ENCODE peak calls at places on chromosomes 6 and 20, in six cellular contexts. G is H1, A is SK-N-SH, S is HepG2, P is K562, L is GM12878. N is an unnamed sample.

GRCh38 chr6:29749668-29750067 is 26.4 kb downstream of the HLA-F start:
- DNase-seq in G (no peak), A (no peak), S (no peak), P (no peak), L (no peak), N (no peak)

GRCh38 chr20:45341939-45342862 is 6.0 kb downstream of the SDC4 start:
- DNase-seq in G (peak), A (peak), S (peak), P (peak), L (no peak), N (no peak)

GRCh38 chr6:404685-405423 is 13.3 kb downstream of the IRF4 start:
- DNase-seq in G (no peak), A (no peak), S (no peak), P (no peak), L (no peak), N (no peak)

GRCh38 chr6:90631046-90631445 is 44.2 kb upstream of the MAP3K7 start:
- DNase-seq in G (no peak), A (no peak), S (no peak), P (no peak), L (no peak), N (no peak)

GRCh38 chr6:47207261-47207660 is 102.4 kb downstream of the TNFRSF21 start:
- DNase-seq in G (no peak), A (no peak), S (no peak), P (no peak), L (no peak), N (no peak)

GRCh38 chr6:27864906-27865883 is 47.0 kb downstream of the OR2B2 start:
- DNase-seq in G (peak), A (peak), S (peak), P (peak), L (peak), N (peak)

GRCh38 chr6:27414300-27414699 is 25.7 kb downstream of the ZNF391 start:
- DNase-seq in G (no peak), A (no peak), S (no peak), P (no peak), L (no peak), N (no peak)

GRCh38 chr6:109671721-109672120 is 19.3 kb downstream of the AK9 start:
- DNase-seq in G (no peak), A (no peak), S (peak), P (no peak), L (no peak), N (no peak)

GRCh38 chr6:132830236-132830799 is 15.9 kb downstream of the RPS12 start:
- DNase-seq in G (no peak), A (peak), S (peak), P (no peak), L (no peak), N (no peak)

GRCh38 chr6:149049230-149049629 is 268.3 kb upstream of the TAB2 start:
- DNase-seq in G (no peak), A (no peak), S (no peak), P (no peak), L (no peak), N (no peak)

GRCh38 chr6:52304917-52305316 is 20.4 kb upstream of the MCM3 start:
- DNase-seq in G (no peak), A (no peak), S (no peak), P (no peak), L (no peak), N (peak)

GRCh38 chr6:99589907-99590493 is 16.6 kb upstream of the PRDM13 start:
- DNase-seq in G (no peak), A (no peak), S (no peak), P (no peak), L (no peak), N (no peak)

GRCh38 chr20:7703436-7703835 is 236.8 kb downstream of the HAO1 start:
- DNase-seq in G (no peak), A (no peak), S (no peak), P (no peak), L (no peak), N (no peak)

GRCh38 chr6:66429220-66429619 is 722.2 kb upstream of the EYS start:
- DNase-seq in G (no peak), A (peak), S (no peak), P (no peak), L (no peak), N (no peak)

GRCh38 chr20:47859255-47859654 is 74.0 kb upstream of the SULF2 start:
- DNase-seq in G (no peak), A (no peak), S (no peak), P (no peak), L (no peak), N (no peak)

GRCh38 chr6:161961796-161962195 is 687.9 kb upstream of the AGPAT4 start:
- DNase-seq in G (no peak), A (no peak), S (no peak), P (no peak), L (no peak), N (no peak)

GRCh38 chr6:12490376-12490903 is 200.3 kb downstream of the EDN1 start:
- DNase-seq in G (no peak), A (no peak), S (no peak), P (no peak), L (no peak), N (no peak)

GRCh38 chr20:58308680-58309527 is 611 bp upstream of the RAB22A start:
- DNase-seq in G (peak), A (peak), S (no peak), P (peak), L (no peak), N (no peak)

GRCh38 chr6:148291876-148292275 is 50.8 kb upstream of the SASH1 start:
- DNase-seq in G (no peak), A (no peak), S (no peak), P (no peak), L (no peak), N (no peak)

GRCh38 chr20:45508068-45508886 is 7.1 kb downstream of the SPINT3 start:
- DNase-seq in G (no peak), A (no peak), S (peak), P (no peak), L (no peak), N (no peak)

GRCh38 chr6:100751590-100751989 is 129.5 kb downstream of the ASCC3 start:
- DNase-seq in G (no peak), A (no peak), S (no peak), P (no peak), L (no peak), N (no peak)

GRCh38 chr6:165659945-165660862 is 2.8 kb downstream of the PDE10A start:
- DNase-seq in G (peak), A (peak), S (no peak), P (no peak), L (no peak), N (no peak)

GRCh38 chr6:12288211-12288618 is 1.9 kb upstream of the EDN1 start:
- DNase-seq in G (no peak), A (peak), S (no peak), P (no peak), L (no peak), N (no peak)

GRCh38 chr6:117504478-117505144 is 22.1 kb downstream of the DCBLD1 start:
- DNase-seq in G (no peak), A (no peak), S (peak), P (no peak), L (no peak), N (no peak)

GRCh38 chr20:21719592-21720214 is 14.2 kb downstream of the PAX1 start:
- DNase-seq in G (peak), A (peak), S (peak), P (peak), L (peak), N (peak)

GRCh38 chr6:15247750-15248450 is 2.0 kb downstream of the JARID2 start:
- DNase-seq in G (peak), A (peak), S (peak), P (peak), L (no peak), N (peak)

GRCh38 chr6:32935551-32936246 is 5.1 kb downstream of the HLA-DMB start:
- DNase-seq in G (no peak), A (no peak), S (no peak), P (no peak), L (no peak), N (no peak)

GRCh38 chr20:60010689-60011417 is 52.6 kb downstream of the CDH26 start:
- DNase-seq in G (no peak), A (no peak), S (no peak), P (no peak), L (no peak), N (no peak)

GRCh38 chr20:60008130-60008808 is 50.0 kb downstream of the CDH26 start:
- DNase-seq in G (no peak), A (no peak), S (no peak), P (no peak), L (no peak), N (peak)

GRCh38 chr20:60009826-60010616 is 51.8 kb downstream of the CDH26 start:
- DNase-seq in G (no peak), A (no peak), S (no peak), P (no peak), L (no peak), N (no peak)

GRCh38 chr20:60007452-60007851 is 49.2 kb downstream of the CDH26 start:
- DNase-seq in G (no peak), A (no peak), S (no peak), P (no peak), L (no peak), N (no peak)

GRCh38 chr20:60009318-60009717 is 51.1 kb downstream of the CDH26 start:
- DNase-seq in G (no peak), A (no peak), S (no peak), P (no peak), L (no peak), N (no peak)
- TF ChIP-seq GABPA in G (no peak), A (no peak), S (no peak), P (no peak), L (no peak), N (no peak)

GRCh38 chr6:3057063-3057462 is 11.2 kb upstream of the RIPK1 start:
- DNase-seq in G (no peak), A (no peak), S (no peak), P (no peak), L (no peak), N (no peak)

GRCh38 chr6:3058957-3059356 is 9.3 kb upstream of the RIPK1 start:
- DNase-seq in G (no peak), A (no peak), S (no peak), P (no peak), L (no peak), N (no peak)

GRCh38 chr6:3063733-3064700 is 4.3 kb upstream of the RIPK1 start:
- DNase-seq in G (peak), A (peak), S (peak), P (peak), L (peak), N (peak)

GRCh38 chr6:3061501-3061941 is 6.8 kb upstream of the RIPK1 start:
- DNase-seq in G (no peak), A (no peak), S (no peak), P (no peak), L (no peak), N (no peak)
- TF ChIP-seq GABPA in G (no peak), A (no peak), S (no peak), P (no peak), L (no peak), N (no peak)

GRCh38 chr6:7978736-7979135 is 68.1 kb upstream of the TXNDC5 start:
- DNase-seq in G (no peak), A (no peak), S (no peak), P (no peak), L (no peak), N (no peak)

GRCh38 chr6:7974932-7975763 is 64.6 kb upstream of the TXNDC5 start:
- DNase-seq in G (no peak), A (peak), S (peak), P (peak), L (no peak), N (peak)

GRCh38 chr6:7975764-7976146 is 65.2 kb upstream of the TXNDC5 start:
- DNase-seq in G (no peak), A (no peak), S (peak), P (no peak), L (no peak), N (no peak)

GRCh38 chr6:7976485-7977010 is 66.0 kb upstream of the TXNDC5 start:
- DNase-seq in G (no peak), A (no peak), S (no peak), P (no peak), L (no peak), N (no peak)

DNA sequence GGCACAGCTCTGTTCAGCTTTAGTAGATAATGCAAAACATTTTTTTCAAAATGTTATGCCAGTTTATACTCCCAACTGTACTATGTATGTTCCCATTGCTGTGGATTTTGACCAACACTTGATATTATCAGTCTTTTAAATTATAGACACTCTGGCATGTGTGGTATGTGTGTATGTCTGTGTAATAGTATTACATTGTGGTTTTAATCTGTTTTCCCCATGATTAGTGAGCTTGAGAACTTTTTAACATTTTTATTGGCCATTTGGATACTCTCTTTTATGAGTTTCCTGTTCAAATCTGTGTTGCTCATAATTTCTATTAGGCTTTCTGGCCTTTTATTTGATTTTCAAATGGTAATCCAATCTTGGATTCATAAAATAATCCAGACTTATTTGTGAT is 69.2 kb upstream of the TXNDC5 start:
- DNase-seq in G (no peak), A (no peak), S (no peak), P (no peak), L (no peak), N (no peak)
- TF ChIP-seq GABPA in G (no peak), A (no peak), S (no peak), P (no peak), L (no peak), N (no peak)

GRCh38 chr6:168355716-168356522 is 36.3 kb upstream of the DACT2 start:
- DNase-seq in G (peak), A (peak), S (peak), P (peak), L (no peak), N (no peak)
- TF ChIP-seq GABPA in G (peak), A (no peak), S (no peak), P (no peak), L (no peak), N (no peak)

DNA sequence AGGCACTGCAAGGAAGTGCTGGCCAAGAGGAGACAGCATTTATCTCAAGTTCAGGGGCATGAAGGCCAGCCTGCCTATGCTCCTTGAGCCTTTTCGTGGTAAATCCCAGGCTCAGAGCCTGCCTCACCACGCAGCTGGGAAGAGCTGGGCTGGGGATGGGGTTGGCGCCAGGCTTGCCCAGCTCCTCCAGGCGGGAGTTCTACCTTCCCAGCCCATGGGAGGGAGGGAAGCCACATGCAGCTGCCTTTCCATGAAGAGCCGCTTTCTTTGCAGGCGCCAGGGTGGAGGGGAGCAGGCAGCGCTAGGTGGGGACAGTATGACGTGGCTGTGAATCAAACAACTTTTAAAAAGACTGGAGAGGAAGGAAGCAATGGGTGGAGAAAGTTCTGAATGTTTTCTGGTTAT is 19.5 kb upstream of the SIRT5 start:
- DNase-seq in G (peak), A (no peak), S (no peak), P (no peak), L (no peak), N (no peak)
- TF ChIP-seq GABPA in G (no peak), A (no peak), S (no peak), P (no peak), L (no peak), N (no peak)

DNA sequence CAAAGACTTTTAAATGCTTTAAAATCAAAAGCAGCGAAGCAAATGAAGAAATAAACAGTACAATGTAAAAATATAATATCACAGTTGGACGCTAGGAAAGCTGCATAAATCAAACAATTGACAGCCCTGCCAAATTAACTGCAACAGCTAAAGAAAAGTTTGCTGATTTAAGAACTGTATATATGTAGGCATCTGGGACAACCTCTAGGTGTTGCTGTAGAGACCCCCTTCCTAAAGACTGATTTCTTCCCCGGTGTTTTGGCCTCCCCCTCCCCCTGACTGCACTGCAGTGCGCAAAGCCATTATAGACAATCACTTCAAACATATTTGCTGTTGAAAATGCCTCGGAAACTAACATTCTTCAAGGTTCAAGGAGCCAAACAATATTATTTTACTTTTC is 1.1 kb downstream of the ELOVL4 start:
- DNase-seq in G (no peak), A (peak), S (peak), P (no peak), L (no peak), N (no peak)
- TF ChIP-seq GABPA in G (no peak), A (no peak), S (no peak), P (no peak), L (no peak), N (no peak)

GRCh38 chr20:3712279-3712873 is at the start of gene SIGLEC1:
- DNase-seq in G (no peak), A (no peak), S (no peak), P (no peak), L (no peak), N (peak)
- TF ChIP-seq GABPA in G (no peak), A (no peak), S (no peak), P (no peak), L (no peak), N (peak)